ENCODE peak calls at places on chromosomes 16 and 17, in seven cellular contexts. One of them, this sample, is unnamed.

GRCh38 chr17:17922198-17922901 is 49.9 kb downstream of the TOM1L2 start:
- DNase-seq in EL: no peak
- DNase-seq in HFF-Myc: no peak
- DNase-seq in tibial nerve: no peak
- DNase-seq in fibroblast of lung: no peak
- DNase-seq in A549: no peak
- DNase-seq in fibroblast of mammary gland: no peak
- DNase-seq in this sample: no peak

GRCh38 chr16:2174396-2175131 is 19.0 kb downstream of the TRAF7 start:
- DNase-seq in EL: no peak
- DNase-seq in HFF-Myc: no peak
- DNase-seq in A549: no peak
- DNase-seq in tibial nerve: no peak
- DNase-seq in fibroblast of mammary gland: no peak
- DNase-seq in fibroblast of lung: no peak
- DNase-seq in this sample: no peak

GRCh38 chr16:51592013-51592501 is 441.0 kb upstream of the SALL1 start:
- DNase-seq in tibial nerve: no peak
- DNase-seq in EL: no peak
- DNase-seq in fibroblast of mammary gland: no peak
- DNase-seq in HFF-Myc: no peak
- DNase-seq in A549: no peak
- DNase-seq in fibroblast of lung: no peak
- DNase-seq in this sample: no peak

GRCh38 chr17:80033840-80034239 is 1.8 kb downstream of the TBC1D16 start:
- DNase-seq in tibial nerve: no peak
- DNase-seq in A549: no peak
- DNase-seq in EL: no peak
- DNase-seq in fibroblast of lung: no peak
- DNase-seq in HFF-Myc: no peak
- DNase-seq in fibroblast of mammary gland: no peak
- DNase-seq in this sample: no peak

GRCh38 chr17:28344011-28344410 is 8.4 kb downstream of the TNFAIP1 start:
- DNase-seq in fibroblast of mammary gland: no peak
- DNase-seq in HFF-Myc: no peak
- DNase-seq in EL: no peak
- DNase-seq in tibial nerve: no peak
- DNase-seq in fibroblast of lung: no peak
- DNase-seq in A549: no peak
- DNase-seq in this sample: no peak

GRCh38 chr17:61650749-61651148 is 59.7 kb upstream of the NACA2 start:
- DNase-seq in tibial nerve: no peak
- DNase-seq in A549: no peak
- DNase-seq in fibroblast of lung: no peak
- DNase-seq in HFF-Myc: no peak
- DNase-seq in fibroblast of mammary gland: no peak
- DNase-seq in EL: no peak
- DNase-seq in this sample: no peak

GRCh38 chr17:15378243-15378642 is 36.8 kb upstream of the TEKT3 start:
- DNase-seq in tibial nerve: no peak
- DNase-seq in fibroblast of lung: no peak
- DNase-seq in EL: no peak
- DNase-seq in HFF-Myc: no peak
- DNase-seq in fibroblast of mammary gland: no peak
- DNase-seq in A549: no peak
- DNase-seq in this sample: no peak

GRCh38 chr16:50015631-50016030 is 9.4 kb upstream of the CNEP1R1 start:
- DNase-seq in HFF-Myc: no peak
- DNase-seq in fibroblast of lung: no peak
- DNase-seq in A549: no peak
- DNase-seq in EL: no peak
- DNase-seq in fibroblast of mammary gland: no peak
- DNase-seq in tibial nerve: no peak
- DNase-seq in this sample: no peak

GRCh38 chr17:40931311-40931710 is 6.1 kb downstream of the KRT23 start:
- DNase-seq in A549: no peak
- DNase-seq in HFF-Myc: no peak
- DNase-seq in fibroblast of lung: no peak
- DNase-seq in tibial nerve: no peak
- DNase-seq in EL: no peak
- DNase-seq in fibroblast of mammary gland: no peak
- DNase-seq in this sample: no peak

GRCh38 chr16:26816885-26817571 is 249.7 kb upstream of the C16orf82 start:
- DNase-seq in fibroblast of lung: peak; percentile 82
- DNase-seq in HFF-Myc: no peak
- DNase-seq in A549: peak; percentile 14
- DNase-seq in EL: peak; percentile 20
- DNase-seq in fibroblast of mammary gland: peak; percentile 94
- DNase-seq in tibial nerve: no peak
- DNase-seq in this sample: no peak

GRCh38 chr17:44785921-44786320 is 27.1 kb downstream of the ADAM11 start:
- DNase-seq in tibial nerve: no peak
- DNase-seq in A549: no peak
- DNase-seq in fibroblast of mammary gland: no peak
- DNase-seq in fibroblast of lung: no peak
- DNase-seq in HFF-Myc: no peak
- DNase-seq in EL: no peak
- DNase-seq in this sample: no peak

GRCh38 chr17:59296190-59296589 is 35.3 kb upstream of the YPEL2 start:
- DNase-seq in A549: no peak
- DNase-seq in fibroblast of lung: no peak
- DNase-seq in EL: no peak
- DNase-seq in fibroblast of mammary gland: no peak
- DNase-seq in HFF-Myc: no peak
- DNase-seq in tibial nerve: no peak
- DNase-seq in this sample: no peak

GRCh38 chr17:62057696-62058095 is 7.4 kb downstream of the MED13 start:
- DNase-seq in A549: no peak
- DNase-seq in fibroblast of mammary gland: no peak
- DNase-seq in fibroblast of lung: no peak
- DNase-seq in tibial nerve: no peak
- DNase-seq in HFF-Myc: no peak
- DNase-seq in EL: no peak
- DNase-seq in this sample: no peak

GRCh38 chr16:5738586-5738985 is 641.0 kb upstream of the EEF2KMT start:
- DNase-seq in fibroblast of lung: no peak
- DNase-seq in HFF-Myc: no peak
- DNase-seq in fibroblast of mammary gland: no peak
- DNase-seq in A549: no peak
- DNase-seq in EL: no peak
- DNase-seq in tibial nerve: no peak
- DNase-seq in this sample: no peak

GRCh38 chr16:66406534-66407368 is 20.3 kb upstream of the BEAN1 start:
- DNase-seq in A549: peak; percentile 92
- DNase-seq in HFF-Myc: peak; percentile 39
- DNase-seq in tibial nerve: peak; percentile 85
- DNase-seq in fibroblast of lung: peak; percentile 64
- DNase-seq in fibroblast of mammary gland: peak; percentile 59
- DNase-seq in EL: peak; percentile 79
- DNase-seq in this sample: peak; percentile 85

GRCh38 chr17:36703860-36704266 is 102.5 kb downstream of the MRM1 start:
- DNase-seq in fibroblast of lung: peak; percentile 22
- DNase-seq in fibroblast of mammary gland: peak; percentile 10
- DNase-seq in A549: peak; percentile 51
- DNase-seq in tibial nerve: no peak
- DNase-seq in EL: peak; percentile 23
- DNase-seq in HFF-Myc: no peak
- DNase-seq in this sample: peak; percentile 73

GRCh38 chr17:50833396-50834125 is 1.8 kb upstream of the WFIKKN2 start:
- DNase-seq in EL: no peak
- DNase-seq in tibial nerve: no peak
- DNase-seq in A549: no peak
- DNase-seq in HFF-Myc: no peak
- DNase-seq in fibroblast of mammary gland: no peak
- DNase-seq in fibroblast of lung: no peak
- DNase-seq in this sample: no peak

GRCh38 chr17:48610282-48611211 is at the start of gene HOXB7:
- DNase-seq in EL: no peak
- DNase-seq in HFF-Myc: no peak
- DNase-seq in tibial nerve: peak; percentile 47
- DNase-seq in A549: peak; percentile 91
- DNase-seq in fibroblast of mammary gland: peak; percentile 58
- DNase-seq in fibroblast of lung: peak; percentile 75
- DNase-seq in this sample: peak; percentile 67

GRCh38 chr17:10729334-10730193 is at the start of gene TMEM220:
- DNase-seq in HFF-Myc: no peak
- DNase-seq in fibroblast of mammary gland: peak; percentile 63
- DNase-seq in tibial nerve: peak; percentile 62
- DNase-seq in fibroblast of lung: peak; percentile 79
- DNase-seq in A549: peak; percentile 48
- DNase-seq in EL: peak; percentile 85
- DNase-seq in this sample: peak; percentile 18

GRCh38 chr17:40557531-40558299 is 7.6 kb downstream of the CCR7 start:
- DNase-seq in fibroblast of mammary gland: peak; percentile 38
- DNase-seq in HFF-Myc: no peak
- DNase-seq in A549: no peak
- DNase-seq in tibial nerve: no peak
- DNase-seq in EL: no peak
- DNase-seq in fibroblast of lung: no peak
- DNase-seq in this sample: no peak

GRCh38 chr17:80151333-80151732 is 4.4 kb upstream of the EIF4A3 start:
- DNase-seq in A549: no peak
- DNase-seq in EL: peak; percentile 68
- DNase-seq in HFF-Myc: no peak
- DNase-seq in tibial nerve: no peak
- DNase-seq in fibroblast of mammary gland: peak; percentile 83
- DNase-seq in fibroblast of lung: peak; percentile 84
- DNase-seq in this sample: no peak

GRCh38 chr17:16925461-16926060 is 46.4 kb downstream of the TNFRSF13B start:
- DNase-seq in fibroblast of lung: no peak
- DNase-seq in fibroblast of mammary gland: no peak
- DNase-seq in A549: no peak
- DNase-seq in HFF-Myc: no peak
- DNase-seq in EL: no peak
- DNase-seq in tibial nerve: no peak
- DNase-seq in this sample: no peak

GRCh38 chr16:60645541-60645940 is 1390.7 kb downstream of the CDH8 start:
- DNase-seq in fibroblast of lung: no peak
- DNase-seq in tibial nerve: no peak
- DNase-seq in A549: no peak
- DNase-seq in EL: no peak
- DNase-seq in HFF-Myc: no peak
- DNase-seq in fibroblast of mammary gland: no peak
- DNase-seq in this sample: no peak

GRCh38 chr17:30950669-30951399 is 20.0 kb upstream of the RNF135 start:
- DNase-seq in A549: no peak
- DNase-seq in fibroblast of mammary gland: peak; percentile 94
- DNase-seq in fibroblast of lung: peak; percentile 93
- DNase-seq in tibial nerve: peak; percentile 32
- DNase-seq in EL: peak; percentile 85
- DNase-seq in HFF-Myc: peak; percentile 57
- DNase-seq in this sample: peak; percentile 98